ENCODE peak calls at places on chromosomes 11 and 22, in nine cellular contexts. X is small intestine; P is ovary; S is prostate gland; H is neural progenitor cell; D is IMR-90; O is astrocyte; V is CD8-positive, alpha-beta T cell; K is fibroblast of lung. U is an unnamed sample. For H3K36me3, the result is how much of the 10 kb centered on the place peaks cover.

GRCh38 chr11:46055371-46055770 is 65.9 kb downstream of the PHF21A start:
- DNase-seq in X (peak), P (no peak), S (no peak), H (peak), D (peak), O (peak), V (no peak), K (peak), U (peak)

GRCh38 chr11:9301720-9302119 is 12.7 kb downstream of the TMEM41B start:
- DNase-seq in X (no peak), P (no peak), S (no peak), H (no peak), D (no peak), O (no peak), V (no peak), K (no peak), U (no peak)

GRCh38 chr22:46959369-46959768 is 196.9 kb downstream of the TBC1D22A start:
- DNase-seq in X (no peak), P (no peak), S (no peak), H (no peak), D (no peak), O (no peak), V (no peak), K (no peak), U (no peak)

GRCh38 chr11:15716550-15716949 is 601.8 kb downstream of the INSC start:
- DNase-seq in X (no peak), P (no peak), S (no peak), H (no peak), D (peak), O (peak), V (no peak), K (peak), U (no peak)

GRCh38 chr11:16925495-16926065 is 88.6 kb downstream of the PLEKHA7 start:
- DNase-seq in X (peak), P (peak), S (peak), H (peak), D (no peak), O (peak), V (no peak), K (peak), U (peak)

GRCh38 chr11:29282088-29282487 is 734.7 kb downstream of the KCNA4 start:
- DNase-seq in X (no peak), P (no peak), S (no peak), H (no peak), D (peak), O (peak), V (no peak), K (peak), U (no peak)

GRCh38 chr11:107705027-107705426 is 6.8 kb downstream of the SLN start:
- DNase-seq in X (no peak), P (no peak), S (no peak), H (no peak), D (peak), O (peak), V (no peak), K (peak), U (no peak)

GRCh38 chr11:112024178-112024777 is 930 bp upstream of the DLAT start:
- DNase-seq in X (peak), P (no peak), S (no peak), H (peak), D (no peak), O (no peak), V (no peak), K (no peak), U (no peak)

GRCh38 chr11:2271327-2272240 is 1.2 kb upstream of the ASCL2 start:
- DNase-seq in X (no peak), P (peak), S (no peak), H (no peak), D (no peak), O (no peak), V (no peak), K (no peak), U (no peak)

GRCh38 chr11:132784441-132784840 is 747.9 kb downstream of the OPCML start:
- DNase-seq in X (no peak), P (no peak), S (no peak), H (no peak), D (peak), O (peak), V (no peak), K (peak), U (no peak)

GRCh38 chr11:911031-911889 is 650 bp upstream of the CHID1 start:
- DNase-seq in X (peak), P (peak), S (no peak), H (peak), D (peak), O (peak), V (no peak), K (peak), U (no peak)

GRCh38 chr11:116696381-116696941 is 76.3 kb downstream of the BUD13 start:
- DNase-seq in X (no peak), P (no peak), S (no peak), H (peak), D (no peak), O (peak), V (no peak), K (peak), U (no peak)

GRCh38 chr11:116511684-116512083 is 261.1 kb downstream of the BUD13 start:
- DNase-seq in X (no peak), P (no peak), S (no peak), H (no peak), D (no peak), O (no peak), V (no peak), K (no peak), U (no peak)

GRCh38 chr22:35172452-35172851 is 84.8 kb upstream of the HMGXB4 start:
- DNase-seq in X (no peak), P (no peak), S (no peak), H (no peak), D (no peak), O (no peak), V (no peak), K (no peak), U (no peak)

GRCh38 chr11:10893713-10894112 is 35.9 kb upstream of the ZBED5 start:
- DNase-seq in X (peak), P (no peak), S (no peak), H (no peak), D (peak), O (peak), V (no peak), K (peak), U (no peak)

GRCh38 chr11:121367434-121367833 is 74.9 kb downstream of the SC5D start:
- DNase-seq in X (peak), P (no peak), S (no peak), H (no peak), D (peak), O (no peak), V (no peak), K (no peak), U (no peak)

GRCh38 chr11:114169321-114169749 is 109.8 kb downstream of the ZBTB16 start:
- DNase-seq in X (no peak), P (no peak), S (no peak), H (no peak), D (no peak), O (no peak), V (no peak), K (no peak), U (no peak)

GRCh38 chr11:83023410-83023809 is 48.3 kb downstream of the RAB30 start:
- DNase-seq in X (no peak), P (no peak), S (no peak), H (no peak), D (no peak), O (no peak), V (no peak), K (no peak), U (no peak)

GRCh38 chr22:26431151-26431995 is 2.3 kb downstream of the ASPHD2 start:
- DNase-seq in X (peak), P (no peak), S (no peak), H (no peak), D (no peak), O (no peak), V (no peak), K (no peak), U (no peak)

GRCh38 chr11:78821371-78822306 is 247.0 kb upstream of the NARS2 start:
- DNase-seq in X (no peak), P (no peak), S (no peak), H (no peak), D (peak), O (peak), V (no peak), K (peak), U (no peak)

GRCh38 chr22:24230911-24231656 is 13.8 kb downstream of the GGT5 start:
- DNase-seq in X (peak), P (no peak), S (no peak), H (peak), D (no peak), O (no peak), V (peak), K (no peak), U (peak)

GRCh38 chr11:29162490-29162889 is 854.3 kb downstream of the KCNA4 start:
- DNase-seq in X (no peak), P (no peak), S (no peak), H (no peak), D (no peak), O (no peak), V (no peak), K (no peak), U (no peak)

GRCh38 chr11:9601041-9601875 is 27.8 kb downstream of the WEE1 start:
- DNase-seq in X (peak), P (no peak), S (no peak), H (no peak), D (peak), O (no peak), V (no peak), K (peak), U (peak)

GRCh38 chr22:32698926-32699619 is 102.4 kb upstream of the TIMP3 start:
- DNase-seq in X (no peak), P (no peak), S (no peak), H (no peak), D (no peak), O (no peak), V (no peak), K (no peak), U (no peak)

GRCh38 chr11:35321532-35322320 is 97.6 kb downstream of the SLC1A2 start:
- DNase-seq in X (no peak), P (no peak), S (no peak), H (no peak), D (peak), O (peak), V (no peak), K (peak), U (no peak)

GRCh38 chr11:119666463-119667131 is 62.4 kb downstream of the NECTIN1 start:
- DNase-seq in X (peak), P (peak), S (peak), H (peak), D (peak), O (peak), V (peak), K (peak), U (no peak)

GRCh38 chr11:808427-809286 is 1.1 kb upstream of the RPLP2 start:
- DNase-seq in X (no peak), P (no peak), S (no peak), H (no peak), D (no peak), O (no peak), V (no peak), K (no peak), U (no peak)

GRCh38 chr11:44082645-44083044 is 12.8 kb upstream of the EXT2 start:
- DNase-seq in X (no peak), P (no peak), S (no peak), H (no peak), D (no peak), O (no peak), V (no peak), K (no peak), U (no peak)

GRCh38 chr11:95569207-95569606 is 220.4 kb downstream of the FAM76B start:
- DNase-seq in X (no peak), P (no peak), S (no peak), H (no peak), D (no peak), O (no peak), V (no peak), K (no peak), U (no peak)

GRCh38 chr11:116694815-116695590 is 77.8 kb downstream of the BUD13 start:
- DNase-seq in X (no peak), P (no peak), S (no peak), H (no peak), D (no peak), O (no peak), V (no peak), K (no peak), U (no peak)

GRCh38 chr11:71927813-71928738 is at the start of gene XNDC1N:
- DNase-seq in X (peak), P (peak), S (peak), H (peak), D (peak), O (peak), V (peak), K (peak), U (peak)

GRCh38 chr11:111364503-111364902 is 14.6 kb downstream of the POU2AF1 start:
- DNase-seq in X (no peak), P (no peak), S (no peak), H (no peak), D (no peak), O (no peak), V (no peak), K (no peak), U (no peak)

DNA sequence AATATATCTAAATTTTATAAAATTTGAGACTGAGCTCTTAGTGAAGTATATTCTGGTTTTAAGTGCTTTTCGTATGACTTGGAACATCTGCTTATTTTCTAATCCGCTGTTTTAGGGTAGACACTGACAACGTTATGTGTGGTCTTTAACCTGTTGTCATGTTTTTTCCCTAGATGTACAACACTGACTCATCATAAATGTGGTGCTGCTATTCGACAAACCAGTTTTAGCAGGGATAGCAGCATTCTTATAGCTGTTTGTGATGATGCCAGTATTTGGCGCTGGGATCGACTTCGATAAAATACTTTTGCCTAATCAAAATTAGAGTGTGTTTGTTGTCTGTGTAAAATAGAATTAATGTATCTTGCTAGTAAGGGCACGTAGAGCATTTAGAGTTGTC is 23.8 kb upstream of the HIKESHI start:
- DNase-seq in X (no peak), P (no peak), S (no peak), H (no peak), D (peak), O (no peak), V (no peak), K (no peak), U (no peak)
- H3K36me3 ChIP-seq in X (under half), P (under half), S (under half), H (under half), D (under half), O (under half), V (under half), K (under half), U (under half)

GRCh38 chr11:7621554-7621953 is 51.7 kb downstream of the CYB5R2 start:
- DNase-seq in X (no peak), P (no peak), S (no peak), H (no peak), D (no peak), O (no peak), V (no peak), K (no peak), U (no peak)

GRCh38 chr11:7617032-7617431 is 56.3 kb downstream of the CYB5R2 start:
- DNase-seq in X (no peak), P (no peak), S (no peak), H (no peak), D (no peak), O (no peak), V (no peak), K (no peak), U (no peak)

GRCh38 chr11:7622731-7623130 is 50.6 kb downstream of the CYB5R2 start:
- DNase-seq in X (peak), P (no peak), S (no peak), H (no peak), D (no peak), O (no peak), V (no peak), K (no peak), U (no peak)

DNA sequence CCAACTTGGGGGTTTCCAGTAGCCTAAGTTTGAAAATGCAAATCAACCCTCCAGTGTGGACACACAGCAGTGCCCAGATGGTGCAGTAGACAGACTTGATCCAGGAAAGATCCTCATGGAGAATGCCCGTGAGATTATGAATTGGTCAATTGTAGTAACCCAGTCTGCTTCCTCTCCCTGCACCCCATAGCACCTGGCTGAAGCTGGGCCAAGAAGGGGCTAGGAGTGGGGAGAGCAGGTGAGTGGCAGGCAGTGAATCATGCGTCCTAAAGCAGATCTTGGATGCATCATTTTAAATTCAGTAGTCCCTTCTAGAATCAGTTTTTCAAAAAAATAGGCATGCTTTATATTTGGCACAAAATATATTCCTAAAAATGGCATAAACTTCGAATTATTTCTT is 52.2 kb downstream of the CYB5R2 start:
- DNase-seq in X (no peak), P (no peak), S (no peak), H (no peak), D (no peak), O (no peak), V (no peak), K (no peak), U (no peak)
- H3K36me3 ChIP-seq in X (under half), P (under half), S (under half), H (under half), D (under half), O (under half), V (under half), K (under half), U (under half)

GRCh38 chr11:129911298-129911697 is 15.9 kb upstream of the NFRKB start:
- DNase-seq in X (no peak), P (no peak), S (no peak), H (no peak), D (peak), O (no peak), V (no peak), K (peak), U (no peak)
- H3K36me3 ChIP-seq in X (under half), P (under half), S (under half), H (under half), D (under half), O (under half), V (under half), K (under half), U (under half)

GRCh38 chr11:86257446-86257845 is 12.9 kb downstream of the EED start:
- DNase-seq in X (no peak), P (no peak), S (no peak), H (no peak), D (no peak), O (no peak), V (no peak), K (no peak), U (no peak)

GRCh38 chr11:86261328-86261727 is 16.8 kb downstream of the EED start:
- DNase-seq in X (no peak), P (no peak), S (no peak), H (no peak), D (no peak), O (no peak), V (no peak), K (no peak), U (no peak)

GRCh38 chr11:86264649-86265048 is 20.1 kb downstream of the EED start:
- DNase-seq in X (no peak), P (no peak), S (no peak), H (no peak), D (no peak), O (no peak), V (no peak), K (no peak), U (no peak)

GRCh38 chr11:86265194-86265593 is 20.6 kb downstream of the EED start:
- DNase-seq in X (no peak), P (no peak), S (no peak), H (no peak), D (no peak), O (no peak), V (no peak), K (no peak), U (no peak)

GRCh38 chr11:86262387-86262786 is 17.8 kb downstream of the EED start:
- DNase-seq in X (no peak), P (no peak), S (no peak), H (no peak), D (no peak), O (no peak), V (no peak), K (no peak), U (no peak)
- H3K36me3 ChIP-seq in X (under half), P (under half), S (under half), H (under half), D (under half), O (under half), V (under half), K (under half), U (under half)

GRCh38 chr22:17865183-17866055 is 91.2 kb upstream of the BID start:
- DNase-seq in X (peak), P (no peak), S (no peak), H (no peak), D (no peak), O (no peak), V (no peak), K (no peak), U (no peak)

GRCh38 chr22:17866127-17866526 is 91.9 kb upstream of the BID start:
- DNase-seq in X (no peak), P (no peak), S (no peak), H (no peak), D (no peak), O (no peak), V (no peak), K (no peak), U (no peak)

GRCh38 chr22:17866621-17867020 is 92.4 kb upstream of the BID start:
- DNase-seq in X (no peak), P (no peak), S (no peak), H (no peak), D (no peak), O (no peak), V (no peak), K (no peak), U (no peak)

GRCh38 chr22:17868771-17869170 is 94.5 kb upstream of the BID start:
- DNase-seq in X (no peak), P (no peak), S (no peak), H (no peak), D (no peak), O (no peak), V (no peak), K (no peak), U (no peak)

DNA sequence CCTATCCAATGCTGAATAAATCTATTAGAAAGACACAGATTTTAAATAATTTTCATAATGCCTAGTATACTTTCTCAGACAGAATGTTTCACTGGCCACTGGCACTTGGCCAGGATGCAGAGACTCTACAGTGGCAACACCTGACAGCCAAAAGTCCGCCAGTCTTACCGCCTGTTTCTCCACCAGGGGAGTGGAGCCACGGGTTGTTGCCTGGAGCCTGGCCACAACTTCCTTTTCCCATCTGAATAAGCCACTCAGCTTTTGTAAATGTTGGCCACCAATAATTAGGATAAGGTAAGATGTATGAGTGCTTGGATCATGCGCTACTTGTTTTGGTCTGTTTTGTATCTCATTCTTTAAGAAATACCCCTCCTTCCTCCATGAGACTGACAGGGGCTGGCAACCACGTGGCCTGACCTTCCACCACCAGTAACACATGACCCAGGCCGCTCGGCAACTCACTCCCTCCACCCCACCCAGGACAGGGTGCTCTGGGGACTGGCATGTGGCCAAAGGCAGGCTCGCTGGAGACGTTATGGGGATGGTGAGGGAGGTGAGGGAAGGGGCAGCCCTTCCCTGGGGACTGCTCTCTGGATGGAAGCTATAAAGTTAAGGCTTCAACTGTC is 93.0 kb upstream of the BID start:
- DNase-seq in X (peak), P (no peak), S (no peak), H (no peak), D (no peak), O (no peak), V (no peak), K (no peak), U (no peak)
- H3K36me3 ChIP-seq in X (under half), P (under half), S (under half), H (under half), D (half or more), O (under half), V (under half), K (under half), U (half or more)

U was measured in NT2/D1.